ENCODE peak calls at places on chromosomes 12 and 14, in ten cellular contexts. One of them, this sample, is unnamed.

GRCh38 chr12:93403988-93404803 is 26.5 kb downstream of the NUDT4 start:
- DNase-seq in heart right ventricle: no peak
- DNase-seq in lung: no peak
- DNase-seq in aorta: no peak
- DNase-seq in Panc1: no peak
- DNase-seq in tibial nerve: no peak
- DNase-seq in stomach: no peak
- DNase-seq in gastrocnemius medialis: no peak
- DNase-seq in adrenal gland: no peak
- DNase-seq in cardiac muscle cell: no peak
- DNase-seq in this sample: no peak

GRCh38 chr14:99467338-99468075 is 13.2 kb downstream of the SETD3 start:
- DNase-seq in heart right ventricle: no peak
- DNase-seq in tibial nerve: no peak
- DNase-seq in lung: no peak
- DNase-seq in adrenal gland: peak; percentile 13
- DNase-seq in stomach: no peak
- DNase-seq in gastrocnemius medialis: no peak
- DNase-seq in cardiac muscle cell: peak; percentile 74
- DNase-seq in aorta: no peak
- DNase-seq in Panc1: no peak
- DNase-seq in this sample: no peak

GRCh38 chr12:124326899-124327298 is 32.0 kb downstream of the RFLNA start:
- DNase-seq in adrenal gland: no peak
- DNase-seq in gastrocnemius medialis: no peak
- DNase-seq in stomach: no peak
- DNase-seq in cardiac muscle cell: no peak
- DNase-seq in lung: no peak
- DNase-seq in heart right ventricle: no peak
- DNase-seq in Panc1: no peak
- DNase-seq in tibial nerve: no peak
- DNase-seq in aorta: no peak
- DNase-seq in this sample: no peak

GRCh38 chr14:45249847-45250575 is 3.0 kb downstream of the MIS18BP1 start:
- DNase-seq in gastrocnemius medialis: no peak
- DNase-seq in heart right ventricle: no peak
- DNase-seq in Panc1: no peak
- DNase-seq in stomach: no peak
- DNase-seq in cardiac muscle cell: no peak
- DNase-seq in tibial nerve: no peak
- DNase-seq in aorta: no peak
- DNase-seq in adrenal gland: peak; percentile 30
- DNase-seq in lung: no peak
- DNase-seq in this sample: no peak

GRCh38 chr12:132214906-132215643 is 70.8 kb downstream of the NOC4L start:
- DNase-seq in gastrocnemius medialis: no peak
- DNase-seq in adrenal gland: no peak
- DNase-seq in aorta: no peak
- DNase-seq in cardiac muscle cell: no peak
- DNase-seq in stomach: no peak
- DNase-seq in Panc1: no peak
- DNase-seq in lung: no peak
- DNase-seq in tibial nerve: no peak
- DNase-seq in heart right ventricle: no peak
- DNase-seq in this sample: no peak

GRCh38 chr12:116628989-116629388 is 69.8 kb downstream of the MAP1LC3B2 start:
- DNase-seq in aorta: no peak
- DNase-seq in cardiac muscle cell: no peak
- DNase-seq in tibial nerve: no peak
- DNase-seq in Panc1: no peak
- DNase-seq in adrenal gland: no peak
- DNase-seq in gastrocnemius medialis: no peak
- DNase-seq in heart right ventricle: no peak
- DNase-seq in lung: no peak
- DNase-seq in stomach: no peak
- DNase-seq in this sample: no peak

GRCh38 chr12:20883288-20883687 is 72.8 kb downstream of the SLCO1B3 start:
- DNase-seq in cardiac muscle cell: no peak
- DNase-seq in adrenal gland: peak; percentile 90
- DNase-seq in Panc1: no peak
- DNase-seq in tibial nerve: no peak
- DNase-seq in heart right ventricle: no peak
- DNase-seq in aorta: no peak
- DNase-seq in lung: no peak
- DNase-seq in gastrocnemius medialis: no peak
- DNase-seq in stomach: peak; percentile 65
- DNase-seq in this sample: no peak

GRCh38 chr14:60311417-60311816 is 62.4 kb downstream of the PPM1A start:
- DNase-seq in lung: no peak
- DNase-seq in gastrocnemius medialis: no peak
- DNase-seq in aorta: no peak
- DNase-seq in Panc1: no peak
- DNase-seq in tibial nerve: no peak
- DNase-seq in cardiac muscle cell: no peak
- DNase-seq in heart right ventricle: no peak
- DNase-seq in stomach: no peak
- DNase-seq in adrenal gland: peak; percentile 30
- DNase-seq in this sample: no peak

GRCh38 chr12:127355061-127355820 is 911.7 kb upstream of the TMEM132C start:
- DNase-seq in heart right ventricle: no peak
- DNase-seq in adrenal gland: peak; percentile 6
- DNase-seq in aorta: no peak
- DNase-seq in gastrocnemius medialis: no peak
- DNase-seq in tibial nerve: no peak
- DNase-seq in lung: no peak
- DNase-seq in Panc1: no peak
- DNase-seq in cardiac muscle cell: peak; percentile 49
- DNase-seq in stomach: no peak
- DNase-seq in this sample: no peak

GRCh38 chr12:70247653-70248199 is 4.5 kb downstream of the CNOT2 start:
- DNase-seq in Panc1: no peak
- DNase-seq in adrenal gland: no peak
- DNase-seq in stomach: no peak
- DNase-seq in heart right ventricle: no peak
- DNase-seq in cardiac muscle cell: no peak
- DNase-seq in lung: no peak
- DNase-seq in aorta: no peak
- DNase-seq in gastrocnemius medialis: no peak
- DNase-seq in tibial nerve: no peak
- DNase-seq in this sample: no peak

GRCh38 chr12:86723326-86723725 is 467.1 kb upstream of the MGAT4C start:
- DNase-seq in heart right ventricle: no peak
- DNase-seq in Panc1: no peak
- DNase-seq in cardiac muscle cell: no peak
- DNase-seq in adrenal gland: no peak
- DNase-seq in gastrocnemius medialis: no peak
- DNase-seq in aorta: no peak
- DNase-seq in lung: no peak
- DNase-seq in stomach: no peak
- DNase-seq in tibial nerve: no peak
- DNase-seq in this sample: no peak

GRCh38 chr14:104115691-104116543 is 22.5 kb upstream of the KIF26A start:
- DNase-seq in heart right ventricle: no peak
- DNase-seq in gastrocnemius medialis: no peak
- DNase-seq in cardiac muscle cell: no peak
- DNase-seq in stomach: peak; percentile 59
- DNase-seq in lung: peak; percentile 58
- DNase-seq in tibial nerve: no peak
- DNase-seq in aorta: peak; percentile 57
- DNase-seq in Panc1: no peak
- DNase-seq in adrenal gland: no peak
- DNase-seq in this sample: no peak

GRCh38 chr14:100471451-100472093 is 115.6 kb downstream of the BEGAIN start:
- DNase-seq in heart right ventricle: no peak
- DNase-seq in cardiac muscle cell: no peak
- DNase-seq in gastrocnemius medialis: peak; percentile 80
- DNase-seq in tibial nerve: no peak
- DNase-seq in Panc1: no peak
- DNase-seq in adrenal gland: peak; percentile 43
- DNase-seq in lung: no peak
- DNase-seq in stomach: no peak
- DNase-seq in aorta: no peak
- DNase-seq in this sample: peak; percentile 23

GRCh38 chr12:47074757-47075156 is 4.7 kb upstream of the PCED1B start:
- DNase-seq in aorta: no peak
- DNase-seq in heart right ventricle: no peak
- DNase-seq in stomach: no peak
- DNase-seq in Panc1: no peak
- DNase-seq in cardiac muscle cell: no peak
- DNase-seq in adrenal gland: no peak
- DNase-seq in gastrocnemius medialis: no peak
- DNase-seq in tibial nerve: no peak
- DNase-seq in lung: no peak
- DNase-seq in this sample: no peak

GRCh38 chr12:53427905-53428594 is 4.4 kb downstream of the AMHR2 start:
- DNase-seq in gastrocnemius medialis: no peak
- DNase-seq in cardiac muscle cell: no peak
- DNase-seq in Panc1: peak; percentile 96
- DNase-seq in lung: no peak
- DNase-seq in heart right ventricle: no peak
- DNase-seq in stomach: no peak
- DNase-seq in aorta: no peak
- DNase-seq in tibial nerve: no peak
- DNase-seq in adrenal gland: peak; percentile 81
- DNase-seq in this sample: no peak

GRCh38 chr12:1272132-1272531 is 281.1 kb downstream of the ERC1 start:
- DNase-seq in heart right ventricle: no peak
- DNase-seq in stomach: no peak
- DNase-seq in lung: no peak
- DNase-seq in gastrocnemius medialis: no peak
- DNase-seq in adrenal gland: no peak
- DNase-seq in tibial nerve: no peak
- DNase-seq in Panc1: no peak
- DNase-seq in cardiac muscle cell: no peak
- DNase-seq in aorta: no peak
- DNase-seq in this sample: no peak

GRCh38 chr12:57838594-57839302 is 7.8 kb downstream of the CTDSP2 start:
- DNase-seq in tibial nerve: no peak
- DNase-seq in heart right ventricle: no peak
- DNase-seq in gastrocnemius medialis: no peak
- DNase-seq in adrenal gland: no peak
- DNase-seq in lung: no peak
- DNase-seq in Panc1: no peak
- DNase-seq in cardiac muscle cell: no peak
- DNase-seq in stomach: no peak
- DNase-seq in aorta: no peak
- DNase-seq in this sample: no peak

GRCh38 chr12:25319233-25319984 is 68.7 kb upstream of the KRAS start:
- DNase-seq in heart right ventricle: no peak
- DNase-seq in adrenal gland: no peak
- DNase-seq in tibial nerve: no peak
- DNase-seq in Panc1: no peak
- DNase-seq in stomach: no peak
- DNase-seq in lung: no peak
- DNase-seq in aorta: no peak
- DNase-seq in gastrocnemius medialis: no peak
- DNase-seq in cardiac muscle cell: no peak
- DNase-seq in this sample: no peak

GRCh38 chr14:98172243-98172778 is 1099.7 kb downstream of the BCL11B start:
- DNase-seq in Panc1: no peak
- DNase-seq in stomach: no peak
- DNase-seq in adrenal gland: no peak
- DNase-seq in aorta: no peak
- DNase-seq in heart right ventricle: no peak
- DNase-seq in lung: no peak
- DNase-seq in gastrocnemius medialis: no peak
- DNase-seq in tibial nerve: no peak
- DNase-seq in cardiac muscle cell: no peak
- DNase-seq in this sample: no peak
- H3K27ac ChIP-seq in Panc1: no peak overlapping the region
- H3K27ac ChIP-seq in stomach: no peak overlapping the region
- H3K27ac ChIP-seq in adrenal gland: no peak overlapping the region
- H3K27ac ChIP-seq in aorta: no peak overlapping the region
- H3K27ac ChIP-seq in heart right ventricle: no peak overlapping the region
- H3K27ac ChIP-seq in lung: no peak overlapping the region
- H3K27ac ChIP-seq in gastrocnemius medialis: no peak overlapping the region
- H3K27ac ChIP-seq in tibial nerve: no peak overlapping the region
- H3K27ac ChIP-seq in cardiac muscle cell: no peak overlapping the region
- H3K27ac ChIP-seq in this sample: no peak overlapping the region

DNA sequence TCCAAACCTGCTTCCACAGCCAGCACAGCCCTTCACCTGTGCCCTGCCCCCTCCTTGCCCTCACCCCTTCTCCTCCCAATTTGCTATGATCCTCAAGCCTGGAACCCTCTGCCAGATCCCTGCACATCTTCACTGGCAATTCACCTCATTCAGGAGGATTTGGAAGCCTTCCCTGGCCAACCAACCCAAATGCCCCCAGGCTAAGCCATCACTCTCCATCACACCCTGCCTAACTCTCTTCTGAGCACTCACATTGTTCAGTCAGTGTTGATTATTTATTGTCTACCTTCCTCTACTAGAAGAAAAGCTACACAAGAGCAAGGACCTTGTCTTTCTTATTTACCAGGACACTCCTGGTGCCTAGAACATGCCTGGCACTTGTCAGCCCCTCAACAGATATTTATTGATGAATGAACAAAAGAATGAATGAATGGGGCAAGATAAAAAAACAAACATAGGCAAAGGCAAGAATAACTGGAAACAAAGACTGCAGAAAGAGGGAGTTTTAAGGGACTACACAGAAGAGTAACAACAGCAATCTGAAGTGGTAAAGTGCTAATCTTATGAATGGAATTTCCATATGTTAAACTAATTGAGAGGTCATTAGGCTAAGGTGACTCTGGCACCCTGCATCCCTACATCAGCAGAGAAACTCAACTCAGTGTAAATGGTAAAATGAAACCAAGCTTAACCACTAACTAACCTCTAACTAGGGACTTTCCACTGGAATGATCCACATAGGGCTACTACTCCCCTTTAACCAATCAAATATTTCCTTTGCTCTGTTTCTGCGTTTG is 33.4 kb downstream of the TMTC1 start:
- DNase-seq in gastrocnemius medialis: no peak
- DNase-seq in tibial nerve: no peak
- DNase-seq in adrenal gland: no peak
- DNase-seq in lung: no peak
- DNase-seq in aorta: no peak
- DNase-seq in heart right ventricle: no peak
- DNase-seq in cardiac muscle cell: no peak
- DNase-seq in stomach: no peak
- DNase-seq in Panc1: no peak
- DNase-seq in this sample: no peak
- H3K27ac ChIP-seq in gastrocnemius medialis: peak overlapping the region; percentile 12
- H3K27ac ChIP-seq in tibial nerve: no peak overlapping the region
- H3K27ac ChIP-seq in adrenal gland: no peak overlapping the region
- H3K27ac ChIP-seq in lung: no peak overlapping the region
- H3K27ac ChIP-seq in aorta: no peak overlapping the region
- H3K27ac ChIP-seq in heart right ventricle: no peak overlapping the region
- H3K27ac ChIP-seq in cardiac muscle cell: no peak overlapping the region
- H3K27ac ChIP-seq in stomach: no peak overlapping the region
- H3K27ac ChIP-seq in Panc1: no peak overlapping the region
- H3K27ac ChIP-seq in this sample: no peak overlapping the region

GRCh38 chr14:71309756-71310155 is 402.5 kb downstream of the PCNX1 start:
- DNase-seq in adrenal gland: no peak
- DNase-seq in aorta: no peak
- DNase-seq in Panc1: no peak
- DNase-seq in cardiac muscle cell: no peak
- DNase-seq in gastrocnemius medialis: no peak
- DNase-seq in stomach: no peak
- DNase-seq in heart right ventricle: no peak
- DNase-seq in tibial nerve: no peak
- DNase-seq in lung: no peak
- DNase-seq in this sample: no peak
- H3K27ac ChIP-seq in adrenal gland: no peak overlapping the region
- H3K27ac ChIP-seq in aorta: no peak overlapping the region
- H3K27ac ChIP-seq in Panc1: no peak overlapping the region
- H3K27ac ChIP-seq in cardiac muscle cell: no peak overlapping the region
- H3K27ac ChIP-seq in gastrocnemius medialis: no peak overlapping the region
- H3K27ac ChIP-seq in stomach: no peak overlapping the region
- H3K27ac ChIP-seq in heart right ventricle: no peak overlapping the region
- H3K27ac ChIP-seq in tibial nerve: no peak overlapping the region
- H3K27ac ChIP-seq in lung: no peak overlapping the region
- H3K27ac ChIP-seq in this sample: no peak overlapping the region

GRCh38 chr14:69814397-69814796 is 17.4 kb upstream of the SLC10A1 start:
- DNase-seq in lung: no peak
- DNase-seq in aorta: no peak
- DNase-seq in Panc1: no peak
- DNase-seq in heart right ventricle: no peak
- DNase-seq in stomach: no peak
- DNase-seq in cardiac muscle cell: no peak
- DNase-seq in adrenal gland: no peak
- DNase-seq in gastrocnemius medialis: no peak
- DNase-seq in tibial nerve: no peak
- DNase-seq in this sample: no peak
- H3K27ac ChIP-seq in lung: no peak overlapping the region
- H3K27ac ChIP-seq in aorta: no peak overlapping the region
- H3K27ac ChIP-seq in Panc1: no peak overlapping the region
- H3K27ac ChIP-seq in heart right ventricle: no peak overlapping the region
- H3K27ac ChIP-seq in stomach: no peak overlapping the region
- H3K27ac ChIP-seq in cardiac muscle cell: no peak overlapping the region
- H3K27ac ChIP-seq in adrenal gland: no peak overlapping the region
- H3K27ac ChIP-seq in gastrocnemius medialis: no peak overlapping the region
- H3K27ac ChIP-seq in tibial nerve: no peak overlapping the region
- H3K27ac ChIP-seq in this sample: no peak overlapping the region